ENCODE peak calls at places on chromosomes 16 and 17, in eight cellular contexts. A is EH, F is NT2/D1, O is kidney epithelial cell, P is dorsolateral prefrontal cortex, X is NCI-H1930, H is WTC11, I is psoas muscle. N is an unnamed sample.

GRCh38 chr16:8899709-8900317 is 17.7 kb downstream of the LITAFD start:
- DNase-seq in H (no peak), X (no peak), I (no peak), F (no peak), P (no peak), A (no peak), O (no peak), N (no peak)

GRCh38 chr16:69187387-69187890 is 475 bp downstream of the SNTB2 start:
- DNase-seq in P (peak; percentile 54), H (peak; percentile 41), O (no peak), A (peak; percentile 56), I (peak; percentile 75), F (peak; percentile 6), X (no peak), N (peak; percentile 38)

GRCh38 chr17:57032343-57032742 is 52.7 kb upstream of the AKAP1 start:
- DNase-seq in X (no peak), A (no peak), I (no peak), O (no peak), F (no peak), H (no peak), P (no peak), N (no peak)

GRCh38 chr16:50434872-50435478 is 66.2 kb upstream of the BRD7 start:
- DNase-seq in A (no peak), P (no peak), F (no peak), H (no peak), I (no peak), X (no peak), O (no peak), N (no peak)

GRCh38 chr17:488993-489757 is 136.6 kb upstream of the RPH3AL start:
- DNase-seq in H (peak; percentile 48), X (no peak), A (peak; percentile 11), O (no peak), I (no peak), F (no peak), P (no peak), N (peak; percentile 5)

GRCh38 chr17:76397687-76398522 is 13.5 kb downstream of the SPHK1 start:
- DNase-seq in P (peak; percentile 91), A (peak; percentile 86), O (peak; percentile 62), X (peak; percentile 43), F (peak; percentile 77), H (peak; percentile 96), I (peak; percentile 90), N (peak; percentile 96)

GRCh38 chr17:16484445-16485169 is 7.4 kb downstream of the LRRC75A start:
- DNase-seq in X (no peak), H (no peak), O (no peak), A (no peak), I (no peak), P (no peak), F (no peak), N (no peak)

GRCh38 chr16:13767215-13767614 is 152.7 kb upstream of the ERCC4 start:
- DNase-seq in P (no peak), O (peak; percentile 1), A (no peak), I (no peak), H (no peak), X (no peak), F (peak; percentile 28), N (no peak)

GRCh38 chr16:1164975-1165374 is 12.1 kb downstream of the CACNA1H start:
- DNase-seq in A (no peak), O (no peak), F (no peak), I (no peak), P (no peak), H (no peak), X (no peak), N (no peak)

GRCh38 chr17:76695059-76695892 is 15.5 kb downstream of the MXRA7 start:
- DNase-seq in O (no peak), F (no peak), A (no peak), H (no peak), X (no peak), I (no peak), P (no peak), N (no peak)

GRCh38 chr16:65540913-65541312 is 419.1 kb upstream of the CDH11 start:
- DNase-seq in F (no peak), A (no peak), H (no peak), P (no peak), X (no peak), O (no peak), I (no peak), N (no peak)

GRCh38 chr17:27526603-27527002 is 70.4 kb downstream of the KSR1 start:
- DNase-seq in O (no peak), H (peak; percentile 42), A (peak; percentile 62), X (no peak), F (no peak), P (no peak), I (peak; percentile 39), N (no peak)

GRCh38 chr17:57938061-57938502 is 17.1 kb downstream of the CUEDC1 start:
- DNase-seq in F (no peak), X (no peak), P (no peak), A (no peak), H (no peak), I (no peak), O (no peak), N (no peak)

GRCh38 chr17:78862073-78863023 is 21.7 kb upstream of the USP36 start:
- DNase-seq in A (peak; percentile 99), F (no peak), O (peak; percentile 88), H (no peak), X (no peak), I (peak; percentile 84), P (peak; percentile 85), N (no peak)

GRCh38 chr16:81863630-81864352 is 84.7 kb downstream of the PLCG2 start:
- DNase-seq in P (no peak), H (peak; percentile 24), F (no peak), O (no peak), I (no peak), X (no peak), A (no peak), N (no peak)

N was measured in neural crest cell.